ENCODE peak calls at places on chromosomes 6 and 20, in five cellular contexts. One of them, this sample, is unnamed. For H3K36me3, the result is how much of the 10 kb centered on the place peaks cover.

GRCh38 chr20:2596673-2597279 is 55.7 kb upstream of the NOP56 start:
- DNase-seq in heart left ventricle: no peak
- DNase-seq in ovary: no peak
- DNase-seq in adrenal gland: no peak
- DNase-seq in transverse colon: no peak
- DNase-seq in this sample: no peak

GRCh38 chr20:23013429-23013828 is 21.7 kb upstream of the SSTR4 start:
- DNase-seq in heart left ventricle: no peak
- DNase-seq in adrenal gland: no peak
- DNase-seq in ovary: no peak
- DNase-seq in transverse colon: no peak
- DNase-seq in this sample: no peak

GRCh38 chr20:23946206-23946605 is 42.4 kb downstream of the GGTLC1 start:
- DNase-seq in transverse colon: no peak
- DNase-seq in adrenal gland: no peak
- DNase-seq in heart left ventricle: no peak
- DNase-seq in ovary: no peak
- DNase-seq in this sample: no peak

GRCh38 chr6:1037430-1037829 is 274.5 kb upstream of the FOXQ1 start:
- DNase-seq in ovary: no peak
- DNase-seq in transverse colon: no peak
- DNase-seq in adrenal gland: no peak
- DNase-seq in heart left ventricle: no peak
- DNase-seq in this sample: no peak

GRCh38 chr6:155154158-155154830 is 109.5 kb upstream of the CLDN20 start:
- DNase-seq in transverse colon: no peak
- DNase-seq in adrenal gland: no peak
- DNase-seq in heart left ventricle: no peak
- DNase-seq in ovary: no peak
- DNase-seq in this sample: no peak

GRCh38 chr20:10715035-10715434 is 41.2 kb upstream of the JAG1 start:
- DNase-seq in adrenal gland: no peak
- DNase-seq in heart left ventricle: no peak
- DNase-seq in ovary: no peak
- DNase-seq in transverse colon: no peak
- DNase-seq in this sample: no peak

GRCh38 chr6:108684809-108685329 is 124.2 kb downstream of the FOXO3 start:
- DNase-seq in ovary: no peak
- DNase-seq in adrenal gland: no peak
- DNase-seq in heart left ventricle: no peak
- DNase-seq in transverse colon: peak
- DNase-seq in this sample: no peak

GRCh38 chr6:34056301-34056700 is 89.6 kb downstream of the GRM4 start:
- DNase-seq in ovary: peak
- DNase-seq in heart left ventricle: peak
- DNase-seq in transverse colon: peak
- DNase-seq in adrenal gland: peak
- DNase-seq in this sample: peak

GRCh38 chr20:50392138-50392866 is 117.9 kb upstream of the PTPN1 start:
- DNase-seq in ovary: no peak
- DNase-seq in adrenal gland: no peak
- DNase-seq in heart left ventricle: no peak
- DNase-seq in transverse colon: no peak
- DNase-seq in this sample: no peak

GRCh38 chr20:40683221-40683893 is 5.7 kb downstream of the MAFB start:
- DNase-seq in heart left ventricle: peak
- DNase-seq in ovary: peak
- DNase-seq in transverse colon: no peak
- DNase-seq in adrenal gland: peak
- DNase-seq in this sample: no peak

GRCh38 chr20:20795721-20796120 is 83.3 kb upstream of the RALGAPA2 start:
- DNase-seq in transverse colon: no peak
- DNase-seq in adrenal gland: no peak
- DNase-seq in ovary: no peak
- DNase-seq in heart left ventricle: no peak
- DNase-seq in this sample: no peak

GRCh38 chr6:142361345-142361744 is 59.5 kb downstream of the ADGRG6 start:
- DNase-seq in heart left ventricle: no peak
- DNase-seq in adrenal gland: no peak
- DNase-seq in transverse colon: no peak
- DNase-seq in ovary: no peak
- DNase-seq in this sample: no peak

GRCh38 chr6:21331221-21331620 is 262.3 kb upstream of the SOX4 start:
- DNase-seq in transverse colon: no peak
- DNase-seq in ovary: no peak
- DNase-seq in heart left ventricle: peak
- DNase-seq in adrenal gland: no peak
- DNase-seq in this sample: peak

GRCh38 chr6:33686225-33686742 is 25.2 kb downstream of the UQCC2 start:
- DNase-seq in heart left ventricle: no peak
- DNase-seq in transverse colon: no peak
- DNase-seq in ovary: no peak
- DNase-seq in adrenal gland: no peak
- DNase-seq in this sample: no peak

GRCh38 chr20:44862286-44862685 is 23.2 kb upstream of the YWHAB start:
- DNase-seq in ovary: no peak
- DNase-seq in heart left ventricle: no peak
- DNase-seq in transverse colon: no peak
- DNase-seq in adrenal gland: no peak
- DNase-seq in this sample: no peak

GRCh38 chr6:15512126-15512525 is 150.7 kb downstream of the DTNBP1 start:
- DNase-seq in adrenal gland: no peak
- DNase-seq in ovary: no peak
- DNase-seq in heart left ventricle: no peak
- DNase-seq in transverse colon: no peak
- DNase-seq in this sample: no peak
- TF ChIP-seq CTCF in adrenal gland: peak
- TF ChIP-seq CTCF in ovary: no peak
- TF ChIP-seq CTCF in heart left ventricle: peak
- TF ChIP-seq CTCF in transverse colon: no peak
- TF ChIP-seq CTCF in this sample: no peak

DNA sequence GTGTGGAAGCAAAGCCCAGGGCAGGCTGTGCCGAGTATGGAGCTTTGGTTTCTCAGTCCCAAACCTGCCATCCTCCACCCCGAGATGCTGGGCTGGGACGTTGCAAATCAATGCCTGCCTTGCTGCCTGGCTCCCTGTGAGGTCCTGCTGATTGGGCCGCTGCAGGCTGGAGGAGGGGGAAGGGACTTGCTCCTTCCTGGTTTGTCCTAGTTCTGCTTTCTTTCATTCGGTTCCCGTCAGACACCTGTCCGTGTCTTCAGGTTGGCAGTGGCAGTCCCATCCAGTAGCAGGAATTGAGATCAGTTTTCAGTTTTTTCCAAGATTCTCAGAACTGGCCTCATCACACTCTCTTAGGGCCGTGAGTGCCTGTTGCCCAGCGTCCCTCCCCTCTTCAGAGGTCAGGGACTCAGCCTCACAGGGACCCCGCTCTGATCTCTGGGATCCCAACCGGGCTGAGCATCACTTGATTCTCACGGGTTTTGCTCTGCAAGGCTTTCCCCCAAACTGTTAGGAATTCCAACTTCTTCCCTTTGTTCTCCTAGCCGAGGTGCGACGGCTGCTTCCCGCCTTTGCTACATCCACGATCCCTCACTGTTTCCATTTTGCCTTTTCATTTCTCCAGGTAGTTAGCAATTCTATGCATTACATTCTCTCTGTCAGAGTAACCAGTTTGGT is 24.2 kb upstream of the TAGAP start:
- DNase-seq in adrenal gland: no peak
- DNase-seq in ovary: no peak
- DNase-seq in heart left ventricle: no peak
- DNase-seq in transverse colon: no peak
- DNase-seq in this sample: no peak
- TF ChIP-seq POLR2A in adrenal gland: no peak
- TF ChIP-seq POLR2A in ovary: no peak
- TF ChIP-seq POLR2A in heart left ventricle: no peak
- TF ChIP-seq POLR2A in transverse colon: no peak
- TF ChIP-seq POLR2A in this sample: no peak

GRCh38 chr6:144547409-144547808 is 262.3 kb downstream of the UTRN start:
- DNase-seq in heart left ventricle: no peak
- DNase-seq in ovary: no peak
- DNase-seq in adrenal gland: no peak
- DNase-seq in transverse colon: no peak
- DNase-seq in this sample: no peak
- H3K36me3 ChIP-seq in heart left ventricle: half or more
- H3K36me3 ChIP-seq in ovary: under half
- H3K36me3 ChIP-seq in adrenal gland: under half
- H3K36me3 ChIP-seq in transverse colon: under half
- H3K36me3 ChIP-seq in this sample: under half

DNA sequence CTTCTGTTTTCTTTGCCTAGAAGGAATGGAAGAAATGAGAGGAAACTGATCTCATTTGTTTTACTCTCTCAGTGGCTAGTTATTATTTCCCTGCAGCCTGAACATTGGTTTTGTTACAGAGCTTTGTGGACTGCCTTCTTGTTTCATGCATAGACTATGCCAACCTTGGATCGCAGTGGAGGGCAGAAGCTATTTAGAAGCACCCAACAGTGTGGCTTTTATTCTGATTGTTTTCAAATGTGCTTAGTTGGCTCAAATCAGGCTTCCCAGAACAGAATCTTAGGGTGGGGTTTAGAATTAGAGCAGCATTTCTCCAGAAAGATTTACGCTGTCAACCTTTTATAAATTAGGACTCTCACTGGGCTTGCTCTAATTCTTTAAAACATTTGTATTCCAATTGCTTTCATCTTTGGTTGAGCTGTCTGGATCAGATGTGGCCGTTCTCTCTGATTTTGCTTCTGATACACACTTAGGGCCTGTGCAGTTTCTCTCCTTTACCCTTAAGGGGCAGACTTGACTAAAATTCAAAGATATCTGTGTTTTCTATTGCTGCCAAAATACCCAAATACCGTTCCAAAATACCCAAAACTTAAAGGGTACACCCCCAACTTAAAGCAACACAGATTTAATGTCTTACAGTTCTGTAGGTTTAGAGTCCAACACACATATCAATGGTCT is 210.3 kb downstream of the BCKDHB start:
- DNase-seq in transverse colon: no peak
- DNase-seq in heart left ventricle: no peak
- DNase-seq in ovary: no peak
- DNase-seq in adrenal gland: no peak
- DNase-seq in this sample: no peak
- TF ChIP-seq CTCF in transverse colon: no peak
- TF ChIP-seq CTCF in heart left ventricle: no peak
- TF ChIP-seq CTCF in ovary: no peak
- TF ChIP-seq CTCF in adrenal gland: no peak
- TF ChIP-seq CTCF in this sample: no peak

GRCh38 chr6:44237021-44237812 is 9.7 kb upstream of the HSP90AB1 start:
- DNase-seq in transverse colon: peak
- DNase-seq in adrenal gland: peak
- DNase-seq in ovary: peak
- DNase-seq in heart left ventricle: peak
- DNase-seq in this sample: peak
- TF ChIP-seq POLR2A in transverse colon: peak
- TF ChIP-seq POLR2A in adrenal gland: peak
- TF ChIP-seq POLR2A in ovary: no peak
- TF ChIP-seq POLR2A in heart left ventricle: no peak
- TF ChIP-seq POLR2A in this sample: peak

GRCh38 chr20:6034134-6034969 is 19.5 kb downstream of the LRRN4 start:
- DNase-seq in heart left ventricle: no peak
- DNase-seq in ovary: no peak
- DNase-seq in transverse colon: no peak
- DNase-seq in adrenal gland: no peak
- DNase-seq in this sample: no peak

GRCh38 chr20:6036213-6036612 is 17.6 kb downstream of the LRRN4 start:
- DNase-seq in ovary: no peak
- DNase-seq in heart left ventricle: no peak
- DNase-seq in adrenal gland: no peak
- DNase-seq in transverse colon: no peak
- DNase-seq in this sample: no peak

GRCh38 chr20:6038256-6038655 is 15.6 kb downstream of the LRRN4 start:
- DNase-seq in ovary: no peak
- DNase-seq in adrenal gland: no peak
- DNase-seq in transverse colon: no peak
- DNase-seq in heart left ventricle: peak
- DNase-seq in this sample: no peak

GRCh38 chr20:6039766-6040165 is 14.1 kb downstream of the LRRN4 start:
- DNase-seq in transverse colon: no peak
- DNase-seq in heart left ventricle: no peak
- DNase-seq in adrenal gland: no peak
- DNase-seq in ovary: no peak
- DNase-seq in this sample: no peak

GRCh38 chr20:6037082-6037481 is 16.8 kb downstream of the LRRN4 start:
- DNase-seq in ovary: no peak
- DNase-seq in transverse colon: no peak
- DNase-seq in adrenal gland: no peak
- DNase-seq in heart left ventricle: no peak
- DNase-seq in this sample: no peak
- H3K36me3 ChIP-seq in ovary: under half
- H3K36me3 ChIP-seq in transverse colon: half or more
- H3K36me3 ChIP-seq in adrenal gland: under half
- H3K36me3 ChIP-seq in heart left ventricle: half or more
- H3K36me3 ChIP-seq in this sample: under half

GRCh38 chr6:95185874-95186273 is 391.5 kb upstream of the MANEA start:
- DNase-seq in ovary: no peak
- DNase-seq in transverse colon: no peak
- DNase-seq in heart left ventricle: no peak
- DNase-seq in adrenal gland: no peak
- DNase-seq in this sample: no peak
- TF ChIP-seq CTCF in ovary: no peak
- TF ChIP-seq CTCF in transverse colon: no peak
- TF ChIP-seq CTCF in heart left ventricle: no peak
- TF ChIP-seq CTCF in adrenal gland: no peak
- TF ChIP-seq CTCF in this sample: no peak

DNA sequence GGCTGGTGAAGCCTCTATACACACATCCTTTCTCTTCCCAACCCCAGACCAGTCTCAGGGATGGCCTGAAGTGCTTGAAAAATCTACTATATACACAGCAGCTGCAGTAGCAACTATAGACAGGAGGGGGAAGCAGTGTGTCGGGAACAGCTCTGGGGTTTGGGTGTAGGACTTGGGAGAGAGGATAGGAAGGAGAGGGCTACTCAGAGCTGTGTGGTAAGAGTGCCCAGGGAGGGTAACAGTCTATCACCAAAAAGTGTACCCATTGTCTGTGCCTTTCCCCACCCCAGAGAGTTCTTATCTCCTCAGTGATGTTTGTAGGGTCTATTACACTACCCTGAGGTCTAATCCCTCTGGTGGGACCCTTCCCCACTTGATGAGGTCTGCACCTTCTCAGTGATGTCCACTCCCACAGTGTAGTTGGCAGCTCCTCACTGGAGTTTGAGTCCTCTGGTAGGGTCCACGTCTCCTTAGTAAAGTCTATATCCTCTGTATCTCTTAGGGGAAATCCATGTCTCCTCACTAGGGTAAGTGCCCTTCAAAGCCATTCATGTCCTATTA is 1.5 kb upstream of the GGT7 start:
- DNase-seq in adrenal gland: peak
- DNase-seq in transverse colon: peak
- DNase-seq in ovary: peak
- DNase-seq in heart left ventricle: peak
- DNase-seq in this sample: peak
- TF ChIP-seq POLR2A in adrenal gland: no peak
- TF ChIP-seq POLR2A in transverse colon: no peak
- TF ChIP-seq POLR2A in ovary: no peak
- TF ChIP-seq POLR2A in heart left ventricle: no peak
- TF ChIP-seq POLR2A in this sample: no peak